ENCODE peak calls at places on chromosome 16, in five cellular contexts. R, S, N, Z and Q are unnamed samples.

GRCh38 chr16:27779719-27780161 is 229.8 kb downstream of the KATNIP start:
- DNase-seq in R (peak; percentile 60), N (peak; percentile 29), Z (no peak), S (peak; percentile 58), Q (peak; percentile 81)

GRCh38 chr16:67357561-67357960 is 30.9 kb downstream of the LRRC36 start:
- DNase-seq in S (no peak), N (no peak), R (no peak), Z (no peak), Q (no peak)

GRCh38 chr16:23152386-23153178 is 3.3 kb upstream of the USP31 start:
- DNase-seq in N (no peak), Z (no peak), R (no peak), S (no peak), Q (no peak)

GRCh38 chr16:89921699-89922476 is 1.3 kb upstream of the TUBB3 start:
- DNase-seq in S (peak; percentile 50), N (peak; percentile 57), R (peak; percentile 65), Z (no peak), Q (peak; percentile 96)

GRCh38 chr16:4664538-4665418 is 28.6 kb upstream of the NUDT16L1 start:
- DNase-seq in S (no peak), Z (no peak), N (no peak), R (peak; percentile 46), Q (no peak)

GRCh38 chr16:85286970-85287814 is 174.9 kb upstream of the CIBAR2 start:
- DNase-seq in S (no peak), R (no peak), Z (peak; percentile 78), N (no peak), Q (no peak)

GRCh38 chr16:84874004-84874435 is 54.2 kb downstream of the CRISPLD2 start:
- DNase-seq in N (peak; percentile 55), Z (no peak), S (no peak), R (no peak), Q (no peak)

GRCh38 chr16:16030449-16030848 is 81.0 kb downstream of the ABCC1 start:
- DNase-seq in Z (no peak), R (no peak), N (no peak), S (no peak), Q (no peak)

GRCh38 chr16:84042308-84042878 is at the start of gene SLC38A8:
- DNase-seq in S (no peak), R (no peak), Z (no peak), N (no peak), Q (no peak)

GRCh38 chr16:2223375-2224182 is at the start of gene E4F1:
- DNase-seq in N (peak; percentile 99), R (peak; percentile 99), S (peak; percentile 100), Z (peak; percentile 100), Q (peak; percentile 100)

GRCh38 chr16:54397190-54397835 is 110.7 kb upstream of the IRX3 start:
- DNase-seq in N (no peak), Z (no peak), R (no peak), S (no peak), Q (no peak)

GRCh38 chr16:86029131-86029741 is 130.3 kb downstream of the IRF8 start:
- DNase-seq in N (no peak), Z (no peak), S (no peak), R (no peak), Q (peak; percentile 77)

GRCh38 chr16:53515259-53515658 is 12.2 kb upstream of the AKTIP start:
- DNase-seq in Z (no peak), N (no peak), R (no peak), S (no peak), Q (no peak)

GRCh38 chr16:67770371-67770991 is 35.9 kb downstream of the RANBP10 start:
- DNase-seq in N (no peak), S (peak; percentile 30), Z (no peak), R (no peak), Q (no peak)

GRCh38 chr16:59593256-59593655 is 859.1 kb upstream of the GOT2 start:
- DNase-seq in S (no peak), R (no peak), Z (no peak), N (no peak), Q (no peak)

GRCh38 chr16:88993006-88993787 is 16.2 kb upstream of the CBFA2T3 start:
- DNase-seq in Z (no peak), N (peak; percentile 67), S (no peak), R (no peak), Q (no peak)

GRCh38 chr16:14559809-14560227 is 70.2 kb downstream of the PARN start:
- DNase-seq in N (no peak), S (no peak), Z (peak; percentile 53), R (no peak), Q (peak; percentile 50)

GRCh38 chr16:82763371-82763770 is 136.6 kb downstream of the CDH13 start:
- DNase-seq in S (no peak), N (no peak), Z (no peak), R (no peak), Q (no peak)

GRCh38 chr16:55046146-55046460 is 115.4 kb downstream of the IRX5 start:
- DNase-seq in N (no peak), S (no peak), R (no peak), Z (no peak), Q (no peak)

GRCh38 chr16:81695431-81695890 is 83.6 kb upstream of the PLCG2 start:
- DNase-seq in R (no peak), Z (no peak), N (no peak), S (no peak), Q (no peak)

GRCh38 chr16:89373355-89374110 is 116.8 kb downstream of the ANKRD11 start:
- DNase-seq in R (peak; percentile 64), S (no peak), Z (peak; percentile 53), N (no peak), Q (peak; percentile 86)

GRCh38 chr16:86205521-86206245 is 304.6 kb upstream of the FOXF1 start:
- DNase-seq in R (no peak), S (peak; percentile 58), N (no peak), Z (no peak), Q (no peak)

GRCh38 chr16:27500801-27501200 is 48.9 kb downstream of the GTF3C1 start:
- DNase-seq in S (no peak), Z (no peak), R (no peak), N (no peak), Q (no peak)

GRCh38 chr16:14132696-14133048 is 61.6 kb downstream of the MRTFB start:
- DNase-seq in S (no peak), R (no peak), N (no peak), Z (no peak), Q (no peak)

GRCh38 chr16:13935408-13935807 is 15.5 kb downstream of the ERCC4 start:
- DNase-seq in R (no peak), N (peak; percentile 4), Z (no peak), S (no peak), Q (no peak)

GRCh38 chr16:10338426-10338825 is 47.4 kb upstream of the ATF7IP2 start:
- DNase-seq in S (peak; percentile 52), N (no peak), R (no peak), Z (no peak), Q (no peak)

GRCh38 chr16:48734220-48734619 is 124.2 kb upstream of the N4BP1 start:
- DNase-seq in Z (no peak), R (no peak), S (no peak), N (no peak), Q (no peak)

GRCh38 chr16:74252329-74252728 is 44.3 kb upstream of the PSMD7 start:
- DNase-seq in S (no peak), N (no peak), R (no peak), Z (no peak), Q (no peak)

DNA sequence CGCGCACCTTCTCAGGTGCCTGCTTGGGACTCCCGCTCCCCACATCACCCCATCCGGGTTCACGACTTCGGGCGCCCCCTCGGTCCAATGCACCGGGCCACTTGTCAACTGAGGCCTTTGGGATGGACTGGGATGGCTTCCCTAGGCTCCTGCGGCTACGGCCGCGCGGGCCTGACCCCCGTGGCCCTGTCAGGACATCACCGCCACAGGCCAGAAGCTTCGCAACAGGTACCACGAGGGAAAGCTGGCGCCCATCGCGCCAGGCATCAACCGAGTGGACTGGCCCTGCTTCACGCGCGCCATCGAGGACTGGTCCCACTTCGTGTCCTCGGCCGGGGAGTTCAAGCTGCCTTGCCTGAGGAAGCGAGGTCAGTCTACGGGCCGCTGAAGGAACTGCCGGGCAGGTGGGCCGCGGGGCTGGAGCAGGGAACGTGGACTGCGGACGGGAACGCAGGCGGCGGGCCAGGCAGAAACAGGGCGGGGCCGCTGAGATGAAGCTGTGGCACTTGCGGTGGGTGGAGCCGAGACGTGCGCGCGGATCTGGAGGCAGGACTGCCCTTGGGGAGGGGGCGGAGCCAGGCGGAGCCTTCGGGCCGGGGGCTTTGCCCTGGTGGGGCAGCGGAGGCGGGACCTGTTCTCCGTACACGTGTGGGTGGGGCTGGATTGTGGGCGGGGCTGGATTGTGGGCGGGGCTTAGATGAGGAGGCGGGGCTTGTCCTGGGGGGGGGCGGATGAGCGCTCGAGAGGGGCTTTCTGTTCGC is 13.7 kb upstream of the CNGB1 start:
- DNase-seq in Z (peak; percentile 63), N (no peak), R (peak; percentile 91), S (peak; percentile 97), Q (peak; percentile 93)
- H3K27ac ChIP-seq in Z (no peak overlapping the region), N (no peak overlapping the region), R (peak overlapping the region; percentile 65), S (no peak overlapping the region), Q (no peak overlapping the region)

DNA sequence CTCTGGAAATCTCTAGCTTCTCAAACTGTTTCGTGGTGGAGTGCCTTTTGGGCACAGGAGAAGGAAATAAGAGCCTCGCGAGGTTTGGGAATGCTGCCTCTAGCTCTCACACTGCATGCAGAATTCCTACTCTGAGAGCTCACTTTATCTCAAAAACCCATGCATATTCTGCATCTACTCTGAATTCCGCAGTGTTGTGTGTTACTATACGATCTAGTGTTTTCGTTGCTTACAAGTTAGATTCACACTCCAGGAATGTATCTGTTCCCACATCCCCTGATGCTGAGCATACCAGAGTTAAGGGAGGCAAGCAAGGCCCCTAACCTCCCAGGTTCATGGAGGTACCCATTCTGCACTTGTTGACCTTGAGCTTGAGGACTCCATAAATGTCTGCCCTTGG is 462.7 kb downstream of the WWOX start:
- DNase-seq in Z (no peak), R (no peak), N (no peak), S (no peak), Q (no peak)
- H3K27ac ChIP-seq in Z (no peak overlapping the region), R (no peak overlapping the region), N (no peak overlapping the region), S (no peak overlapping the region), Q (no peak overlapping the region)

GRCh38 chr16:674214-674881 is 1.1 kb upstream of the RHBDL1 start:
- DNase-seq in Z (no peak), S (no peak), N (no peak), R (no peak), Q (no peak)
- H3K27ac ChIP-seq in Z (no peak overlapping the region), S (no peak overlapping the region), N (no peak overlapping the region), R (no peak overlapping the region), Q (no peak overlapping the region)

GRCh38 chr16:75379911-75380847 is 53.1 kb downstream of the CFDP1 start:
- DNase-seq in N (peak; percentile 84), Z (no peak), S (no peak), R (no peak), Q (no peak)

GRCh38 chr16:75385507-75386152 is 47.7 kb downstream of the CFDP1 start:
- DNase-seq in S (peak; percentile 80), Z (no peak), R (no peak), N (peak; percentile 76), Q (no peak)

GRCh38 chr16:75380870-75381269 is 52.4 kb downstream of the CFDP1 start:
- DNase-seq in R (no peak), Z (no peak), S (no peak), N (no peak), Q (no peak)

GRCh38 chr16:75383141-75383540 is 50.2 kb downstream of the CFDP1 start:
- DNase-seq in R (no peak), N (no peak), Z (no peak), S (no peak), Q (no peak)

DNA sequence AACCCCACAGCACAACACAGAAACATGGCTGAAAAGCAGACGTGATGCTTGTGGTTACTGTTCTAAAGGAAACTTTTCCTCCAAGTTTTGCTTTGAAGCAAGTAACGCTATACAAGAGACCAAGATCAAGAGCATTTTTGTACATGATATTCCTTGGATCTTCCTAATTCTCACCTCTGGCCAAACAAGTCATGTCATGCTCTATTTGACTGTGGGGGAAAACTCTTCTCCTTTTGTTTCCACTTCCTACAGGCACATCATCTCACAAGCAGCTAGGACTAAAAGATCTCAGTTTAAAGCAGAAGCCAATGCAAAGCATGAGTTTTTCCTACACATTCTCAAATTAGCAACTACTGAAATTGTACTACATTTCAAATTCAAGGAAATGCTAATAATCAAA is 50.7 kb downstream of the CFDP1 start:
- DNase-seq in Z (no peak), S (no peak), R (no peak), N (no peak), Q (no peak)
- H3K27ac ChIP-seq in Z (no peak overlapping the region), S (no peak overlapping the region), R (no peak overlapping the region), N (no peak overlapping the region), Q (no peak overlapping the region)